ENCODE peak calls at places on chromosomes 11 and 22, in ten cellular contexts. P is OCI-LY7, F is NB4, Y is PC-9, K is epithelial cell of esophagus, O is dorsolateral prefrontal cortex, D is cardiac muscle cell, B is tibial artery, I is BJ, S is brain microvascular endothelial cell. H is an unnamed sample.

GRCh38 chr11:57974830-57975229 is 48.9 kb upstream of the OR9Q1 start:
- DNase-seq in P (no peak), F (no peak), Y (no peak), K (no peak), O (peak), D (no peak), B (no peak), I (no peak), S (no peak), H (no peak)

GRCh38 chr11:2536440-2536989 is 91.7 kb downstream of the KCNQ1 start:
- DNase-seq in P (no peak), F (no peak), Y (no peak), K (no peak), O (peak), D (no peak), B (no peak), I (no peak), S (no peak), H (no peak)

GRCh38 chr11:76327223-76327622 is 53.7 kb downstream of the THAP12 start:
- DNase-seq in P (no peak), F (no peak), Y (no peak), K (no peak), O (no peak), D (no peak), B (no peak), I (no peak), S (no peak), H (no peak)

GRCh38 chr22:46425011-46425410 is 89.5 kb downstream of the TRMU start:
- DNase-seq in P (no peak), F (no peak), Y (peak), K (peak), O (no peak), D (no peak), B (no peak), I (peak), S (peak), H (peak)

GRCh38 chr22:49925525-49926128 is 7.2 kb downstream of the CRELD2 start:
- DNase-seq in P (peak), F (no peak), Y (no peak), K (no peak), O (no peak), D (no peak), B (no peak), I (no peak), S (no peak), H (no peak)

GRCh38 chr11:102986815-102987214 is 31.3 kb upstream of the MMP13 start:
- DNase-seq in P (no peak), F (no peak), Y (peak), K (peak), O (no peak), D (no peak), B (no peak), I (no peak), S (no peak), H (no peak)

GRCh38 chr11:75453916-75454655 is 21.1 kb upstream of the KLHL35 start:
- DNase-seq in P (no peak), F (no peak), Y (no peak), K (no peak), O (no peak), D (no peak), B (peak), I (peak), S (no peak), H (no peak)

GRCh38 chr22:46297151-46297819 is 615 bp downstream of the GTSE1 start:
- DNase-seq in P (peak), F (peak), Y (no peak), K (peak), O (no peak), D (peak), B (no peak), I (no peak), S (peak), H (no peak)

GRCh38 chr11:39768214-39768613 is 1691.2 kb downstream of the LRRC4C start:
- DNase-seq in P (no peak), F (no peak), Y (no peak), K (no peak), O (no peak), D (no peak), B (no peak), I (no peak), S (no peak), H (no peak)

DNA sequence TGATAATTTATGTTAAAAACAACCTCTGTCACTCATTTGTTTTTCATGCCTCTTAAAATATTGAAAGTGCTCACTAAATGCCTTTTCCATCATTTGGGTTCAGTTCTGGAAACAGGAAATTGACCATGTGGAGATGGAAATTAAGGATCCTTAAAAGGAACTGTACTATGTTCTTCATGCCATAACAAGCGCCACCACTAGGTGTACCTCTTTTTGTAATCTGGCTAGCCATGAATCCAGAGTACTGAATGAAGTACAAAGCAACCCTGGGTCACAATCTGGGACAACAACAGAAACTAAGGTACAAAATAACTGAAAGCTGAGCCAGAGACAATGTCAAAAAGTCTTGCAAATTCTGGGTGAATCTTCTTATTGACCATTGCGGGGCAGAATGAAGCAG is 559.1 kb downstream of the FAM181B start:
- DNase-seq in P (no peak), F (peak), Y (no peak), K (no peak), O (no peak), D (no peak), B (no peak), I (no peak), S (peak), H (no peak)
- TF ChIP-seq CTCF in P (peak), F (peak), Y (peak), K (peak), O (no peak), D (no peak), B (no peak), I (no peak), S (peak), H (no peak)

DNA sequence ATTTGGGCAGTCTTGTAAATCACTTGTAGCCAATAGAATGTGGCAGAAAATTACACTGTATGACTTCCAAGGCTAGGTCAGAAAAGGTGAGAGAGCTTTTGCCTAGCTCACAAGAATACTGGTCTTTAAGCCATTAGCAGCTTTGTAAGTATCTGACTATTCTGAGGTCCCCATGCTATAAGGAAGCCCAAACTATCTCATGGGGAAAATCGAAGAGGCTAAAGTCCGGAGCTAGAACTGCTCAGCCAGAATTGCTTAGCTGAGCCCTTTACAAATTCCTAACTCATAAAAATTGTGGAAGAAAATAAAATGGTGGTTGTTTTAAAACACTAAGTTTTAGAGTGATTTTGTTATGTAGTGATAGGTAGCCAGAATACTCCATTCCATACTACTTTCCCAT is 13.0 kb downstream of the FAR1 start:
- DNase-seq in P (no peak), F (no peak), Y (no peak), K (no peak), O (no peak), D (no peak), B (no peak), I (no peak), S (no peak), H (no peak)
- H3K4me3 ChIP-seq in P (no peak), F (no peak), Y (no peak), K (no peak), O (no peak), D (no peak), B (no peak), I (no peak), S (no peak), H (no peak)

GRCh38 chr11:363948-364761 is 5.1 kb upstream of the B4GALNT4 start:
- DNase-seq in P (peak), F (peak), Y (peak), K (peak), O (peak), D (no peak), B (peak), I (no peak), S (no peak), H (peak)
- TF ChIP-seq CTCF in P (peak), F (peak), Y (peak), K (peak), O (no peak), D (peak), B (no peak), I (peak), S (peak), H (peak)

GRCh38 chr11:117433717-117434116 is 106.1 kb downstream of the CEP164 start:
- DNase-seq in P (no peak), F (no peak), Y (no peak), K (no peak), O (no peak), D (no peak), B (no peak), I (no peak), S (no peak), H (no peak)
- H3K4me3 ChIP-seq in P (no peak), F (no peak), Y (no peak), K (no peak), O (no peak), D (no peak), B (no peak), I (no peak), S (no peak), H (no peak)

GRCh38 chr22:36510966-36511881 is 4.4 kb upstream of the FOXRED2 start:
- DNase-seq in P (peak), F (peak), Y (no peak), K (peak), O (no peak), D (peak), B (no peak), I (no peak), S (peak), H (no peak)
- TF ChIP-seq CTCF in P (peak), F (peak), Y (peak), K (peak), O (peak), D (peak), B (peak), I (peak), S (peak), H (peak)

GRCh38 chr11:104772806-104773241 is 125.4 kb downstream of the CASP12 start:
- DNase-seq in P (no peak), F (no peak), Y (peak), K (peak), O (no peak), D (no peak), B (no peak), I (peak), S (peak), H (peak)
- H3K4me3 ChIP-seq in P (no peak), F (no peak), Y (no peak), K (no peak), O (no peak), D (no peak), B (no peak), I (no peak), S (no peak), H (no peak)

GRCh38 chr11:116537121-116537520 is 235.7 kb downstream of the BUD13 start:
- DNase-seq in P (no peak), F (no peak), Y (no peak), K (no peak), O (no peak), D (no peak), B (no peak), I (no peak), S (no peak), H (no peak)

GRCh38 chr11:116535954-116536353 is 236.8 kb downstream of the BUD13 start:
- DNase-seq in P (no peak), F (no peak), Y (no peak), K (no peak), O (no peak), D (no peak), B (no peak), I (no peak), S (no peak), H (no peak)

GRCh38 chr11:116536416-116536815 is 236.4 kb downstream of the BUD13 start:
- DNase-seq in P (no peak), F (no peak), Y (no peak), K (no peak), O (no peak), D (no peak), B (no peak), I (no peak), S (no peak), H (no peak)

GRCh38 chr11:116539211-116539610 is 233.6 kb downstream of the BUD13 start:
- DNase-seq in P (no peak), F (no peak), Y (no peak), K (no peak), O (no peak), D (no peak), B (no peak), I (no peak), S (no peak), H (no peak)

DNA sequence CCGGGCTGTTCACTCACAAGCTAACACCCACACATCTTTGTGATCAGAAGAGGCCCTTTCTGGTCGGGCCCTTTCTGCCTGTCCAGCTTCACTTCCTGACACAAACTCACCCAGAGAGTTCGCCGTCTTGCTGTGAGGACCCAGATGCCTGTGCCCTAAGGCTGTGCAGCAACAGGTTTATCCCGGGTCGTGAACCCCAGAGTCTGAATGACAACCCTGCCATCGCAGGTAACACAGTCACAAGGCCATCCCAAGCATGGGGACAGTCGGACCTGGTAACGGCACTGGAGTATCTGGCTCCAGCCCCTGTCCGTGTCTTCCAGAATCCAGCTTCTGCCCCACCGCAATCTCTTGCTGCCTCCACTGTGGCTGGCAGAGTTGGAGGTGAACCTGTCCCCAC is 235.1 kb downstream of the BUD13 start:
- DNase-seq in P (no peak), F (no peak), Y (no peak), K (no peak), O (no peak), D (no peak), B (no peak), I (no peak), S (no peak), H (no peak)
- TF ChIP-seq CTCF in P (no peak), F (no peak), Y (no peak), K (no peak), O (no peak), D (no peak), B (no peak), I (no peak), S (no peak), H (no peak)

DNA sequence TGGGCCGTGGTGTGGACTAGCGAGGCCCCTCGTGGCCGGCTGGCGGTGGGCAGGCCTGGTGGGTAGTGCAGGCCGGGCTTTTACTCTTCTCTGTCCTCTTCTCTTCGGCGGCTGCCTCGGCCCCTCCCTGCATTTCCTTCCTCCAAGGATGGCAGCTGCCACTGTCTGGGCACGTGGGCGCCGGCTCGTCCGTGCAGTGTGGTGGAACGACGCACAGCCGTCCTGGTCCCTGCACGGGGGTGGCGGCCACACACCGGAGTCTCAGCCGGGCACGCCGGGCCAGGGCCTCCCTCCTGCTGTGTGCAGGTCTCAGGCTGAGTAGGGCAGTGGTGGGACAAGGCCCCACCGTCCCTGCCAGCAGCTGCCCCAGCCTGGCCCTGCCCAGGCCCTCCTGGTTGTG is 37.7 kb downstream of the MOB2 start:
- DNase-seq in P (no peak), F (no peak), Y (no peak), K (no peak), O (peak), D (no peak), B (no peak), I (no peak), S (no peak), H (no peak)
- H3K4me3 ChIP-seq in P (no peak), F (no peak), Y (no peak), K (no peak), O (no peak), D (no peak), B (no peak), I (no peak), S (no peak), H (no peak)

H was measured in HFF-Myc.